ENCODE peak calls at places on chromosomes 5 and 9, in nine cellular contexts. W, M, Q, A, T, X, D, Y and Z are unnamed samples.

GRCh38 chr5:124746916-124747769 is 704 bp upstream of the ZNF608 start:
- DNase-seq in W (peak; percentile 73), Q (peak; percentile 61), M (peak; percentile 88), A (peak; percentile 87), T (peak; percentile 83), D (peak; percentile 49), X (peak; percentile 56), Y (peak; percentile 66), Z (no peak)

GRCh38 chr5:140324834-140325195 is 21.6 kb downstream of the HBEGF start:
- DNase-seq in T (no peak), X (no peak), A (no peak), Q (no peak), M (no peak), W (no peak), D (no peak), Y (no peak), Z (no peak)

GRCh38 chr9:131447600-131447999 is 53.7 kb downstream of the PRRC2B start:
- DNase-seq in W (no peak), T (no peak), Q (no peak), A (no peak), M (no peak), D (no peak), X (no peak), Y (no peak), Z (no peak)

GRCh38 chr5:53067641-53068040 is 41.9 kb downstream of the MOCS2 start:
- DNase-seq in W (no peak), Q (no peak), M (no peak), Y (no peak), D (no peak), A (no peak), T (no peak), X (no peak), Z (no peak)

GRCh38 chr9:120336021-120336752 is 243.8 kb downstream of the CDK5RAP2 start:
- DNase-seq in M (no peak), W (no peak), Y (no peak), A (no peak), D (no peak), X (no peak), Q (no peak), T (no peak), Z (no peak)

GRCh38 chr5:33371660-33372059 is 69.1 kb upstream of the TARS1 start:
- DNase-seq in Y (no peak), X (no peak), M (no peak), T (no peak), A (no peak), D (no peak), W (no peak), Q (no peak), Z (no peak)

GRCh38 chr5:86671536-86671935 is 53.8 kb downstream of the COX7C start:
- DNase-seq in Y (no peak), D (no peak), A (no peak), W (no peak), X (no peak), M (no peak), T (no peak), Q (no peak), Z (no peak)

GRCh38 chr5:24005384-24005783 is 498.0 kb downstream of the PRDM9 start:
- DNase-seq in T (no peak), Y (no peak), M (no peak), D (no peak), W (no peak), X (no peak), Q (no peak), A (no peak), Z (no peak)

GRCh38 chr5:180358179-180358578 is 5.0 kb upstream of the GFPT2 start:
- DNase-seq in W (no peak), Y (no peak), Q (no peak), M (no peak), D (no peak), T (no peak), X (no peak), A (no peak), Z (no peak)

GRCh38 chr9:79731483-79731882 is 159.7 kb downstream of the TLE4 start:
- DNase-seq in W (no peak), M (no peak), Q (no peak), Y (no peak), T (no peak), X (no peak), A (no peak), D (no peak), Z (no peak)

GRCh38 chr5:172410160-172410559 is 44.2 kb downstream of the SH3PXD2B start:
- DNase-seq in D (no peak), M (no peak), Y (no peak), W (no peak), A (no peak), Q (no peak), X (no peak), T (no peak), Z (no peak)

GRCh38 chr9:132699926-132700325 is 29.7 kb downstream of the GTF3C4 start:
- DNase-seq in T (no peak), W (no peak), Y (no peak), A (no peak), M (no peak), Q (no peak), D (no peak), X (no peak), Z (no peak)

GRCh38 chr5:33324667-33325307 is 116.0 kb upstream of the TARS1 start:
- DNase-seq in W (no peak), A (no peak), T (no peak), Y (no peak), M (no peak), Q (no peak), X (no peak), D (no peak), Z (no peak)

GRCh38 chr9:114196924-114197570 is 41.7 kb downstream of the COL27A1 start:
- DNase-seq in A (no peak), T (no peak), W (no peak), Y (no peak), D (no peak), M (no peak), Q (no peak), X (no peak), Z (no peak)

GRCh38 chr9:112711050-112711689 is 6.7 kb downstream of the INIP start:
- DNase-seq in Q (peak; percentile 38), W (no peak), X (no peak), A (no peak), T (no peak), Y (no peak), D (no peak), M (no peak), Z (no peak)

GRCh38 chr9:112703304-112703703 is 14.6 kb downstream of the INIP start:
- DNase-seq in T (no peak), Q (no peak), Y (no peak), A (no peak), M (no peak), X (no peak), D (no peak), W (no peak), Z (no peak)

GRCh38 chr9:112700080-112700479 is 17.8 kb downstream of the INIP start:
- DNase-seq in X (no peak), W (no peak), D (no peak), A (no peak), Y (no peak), T (no peak), Q (no peak), M (no peak), Z (no peak)

DNA sequence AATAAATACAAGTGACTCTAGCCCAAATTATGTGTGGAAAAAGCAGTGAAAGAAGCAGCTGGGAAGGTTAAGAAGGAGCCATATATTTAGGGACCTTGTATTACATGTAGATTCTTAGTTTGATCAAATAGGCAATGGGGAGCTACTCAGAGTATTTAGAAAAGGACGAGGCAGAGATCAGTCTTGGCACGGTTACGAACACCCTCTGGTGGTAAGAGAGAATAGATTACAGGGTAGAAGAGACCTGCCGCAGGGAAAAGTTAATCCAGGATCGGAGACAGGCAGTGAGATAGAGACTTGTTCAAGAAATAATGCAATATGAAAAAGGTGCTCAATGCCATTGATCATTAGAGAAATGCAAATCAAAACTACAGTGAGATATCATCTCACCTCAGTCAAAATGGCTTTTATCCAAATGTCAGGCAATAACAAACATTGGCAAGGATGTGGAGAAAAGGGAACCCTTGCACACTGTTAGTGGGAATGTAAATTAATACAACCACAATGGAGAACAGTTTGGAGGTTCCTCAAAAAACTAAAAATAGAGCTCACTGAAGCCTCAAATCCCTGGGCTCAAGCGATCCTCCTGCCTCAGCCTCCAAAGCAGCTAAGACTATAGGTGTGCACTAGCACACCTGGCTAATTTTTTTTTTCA is 12.0 kb downstream of the INIP start:
- DNase-seq in T (no peak), Y (no peak), X (no peak), D (no peak), A (no peak), W (no peak), Q (peak; percentile 14), M (no peak), Z (no peak)
- TF ChIP-seq CTCF in T (peak; percentile 56), Y (no peak), X (no peak), D (peak; percentile 59), A (no peak), W (peak; percentile 55), Q (peak; percentile 36), M (peak; percentile 24), Z (peak; percentile 63)

DNA sequence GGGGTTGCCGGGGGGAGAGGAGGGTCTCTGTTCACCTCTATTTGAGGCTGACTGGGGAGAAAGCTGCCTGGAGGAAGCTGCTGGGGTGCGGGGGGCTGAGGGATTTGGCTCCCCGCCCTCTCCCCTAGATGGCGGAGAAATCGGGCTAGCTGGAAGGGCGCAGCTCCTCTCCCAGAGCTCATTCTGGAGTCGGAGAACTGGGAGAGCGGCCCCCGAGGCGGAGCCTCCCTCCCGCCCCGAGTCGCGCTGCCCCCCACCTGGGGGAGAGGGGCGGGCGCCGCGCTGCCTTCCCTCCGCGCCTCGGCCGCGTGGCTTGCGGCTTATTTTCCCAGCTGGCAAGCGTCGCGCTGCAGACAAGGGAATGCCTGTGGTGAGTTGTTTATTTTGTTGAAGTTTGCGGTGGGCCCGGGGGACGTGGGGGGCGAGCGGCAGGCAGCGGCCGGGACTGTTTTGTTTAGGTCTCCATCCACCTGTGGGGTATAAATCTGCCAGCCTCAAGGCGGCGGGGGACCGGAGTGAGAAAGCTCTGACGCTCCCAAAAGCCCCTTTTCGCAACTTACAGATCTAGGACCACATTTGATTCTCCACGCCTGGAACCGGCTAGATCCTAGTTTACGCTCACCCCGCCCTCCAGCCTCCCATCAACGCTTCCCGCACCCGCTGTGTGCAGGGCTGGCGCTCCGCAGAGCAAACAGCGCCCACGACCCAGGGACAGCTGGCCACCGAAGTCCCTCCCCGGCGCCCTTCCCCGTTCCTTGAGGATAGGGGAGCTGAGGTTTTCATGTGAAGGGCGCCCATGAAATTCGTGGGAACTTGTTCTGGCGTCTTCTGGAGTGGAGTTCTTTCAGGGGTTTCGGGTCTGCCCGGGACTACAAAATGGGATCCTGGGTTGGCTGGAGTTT is 4.0 kb upstream of the RGMB start:
- DNase-seq in W (peak; percentile 29), X (peak; percentile 57), Y (no peak), D (peak; percentile 29), Q (peak; percentile 61), T (no peak), A (peak; percentile 49), M (peak; percentile 68), Z (no peak)
- TF ChIP-seq CTCF in W (peak; percentile 30), X (peak; percentile 2), Y (no peak), D (peak; percentile 23), Q (no peak), T (peak; percentile 35), A (no peak), M (peak; percentile 40), Z (no peak)

GRCh38 chr5:16160706-16161105 is 18.9 kb downstream of the MARCHF11 start:
- DNase-seq in M (peak; percentile 39), A (no peak), Y (peak; percentile 77), D (no peak), X (peak; percentile 26), T (no peak), Q (no peak), W (no peak), Z (no peak)
- TF ChIP-seq CTCF in M (peak; percentile 46), A (peak; percentile 59), Y (peak; percentile 78), D (peak; percentile 83), X (peak; percentile 75), T (peak; percentile 68), Q (peak; percentile 78), W (peak; percentile 73), Z (peak; percentile 88)

GRCh38 chr5:126936775-126937418 is 93.5 kb downstream of the MARCHF3 start:
- DNase-seq in D (no peak), X (no peak), T (no peak), W (no peak), Y (no peak), M (no peak), A (no peak), Q (no peak), Z (no peak)
- TF ChIP-seq CTCF in D (no peak), X (no peak), T (no peak), W (no peak), Y (no peak), M (no peak), A (no peak), Q (no peak), Z (no peak)